ENCODE peak calls at places on chromosomes 7 and 10, in eight cellular contexts. One of them, this sample, is unnamed.

GRCh38 chr10:75403144-75404022 is 1.8 kb upstream of the ZNF503 start:
- DNase-seq in NCI-H1105: peak
- DNase-seq in IMR-90: no peak
- DNase-seq in Karpas-422: no peak
- DNase-seq in left lung: peak
- DNase-seq in CD4-positive, alpha-beta T cell: no peak
- DNase-seq in mesothelial cell of epicardium: peak
- DNase-seq in amniotic epithelial cell: no peak
- DNase-seq in this sample: peak

GRCh38 chr7:134254311-134254710 is 62.4 kb downstream of the SLC35B4 start:
- DNase-seq in NCI-H1105: no peak
- DNase-seq in amniotic epithelial cell: peak
- DNase-seq in left lung: no peak
- DNase-seq in CD4-positive, alpha-beta T cell: no peak
- DNase-seq in IMR-90: peak
- DNase-seq in mesothelial cell of epicardium: no peak
- DNase-seq in Karpas-422: no peak
- DNase-seq in this sample: no peak

GRCh38 chr10:103618575-103619423 is 125.3 kb downstream of the NEURL1 start:
- DNase-seq in NCI-H1105: no peak
- DNase-seq in Karpas-422: peak
- DNase-seq in CD4-positive, alpha-beta T cell: no peak
- DNase-seq in amniotic epithelial cell: peak
- DNase-seq in left lung: peak
- DNase-seq in IMR-90: no peak
- DNase-seq in mesothelial cell of epicardium: no peak
- DNase-seq in this sample: peak

GRCh38 chr7:132740176-132740575 is 163.9 kb upstream of the PLXNA4 start:
- DNase-seq in amniotic epithelial cell: no peak
- DNase-seq in CD4-positive, alpha-beta T cell: no peak
- DNase-seq in Karpas-422: no peak
- DNase-seq in left lung: no peak
- DNase-seq in IMR-90: no peak
- DNase-seq in NCI-H1105: no peak
- DNase-seq in mesothelial cell of epicardium: no peak
- DNase-seq in this sample: no peak

GRCh38 chr10:122845783-122846332 is at the start of gene CUZD1:
- DNase-seq in CD4-positive, alpha-beta T cell: no peak
- DNase-seq in mesothelial cell of epicardium: no peak
- DNase-seq in amniotic epithelial cell: no peak
- DNase-seq in IMR-90: no peak
- DNase-seq in NCI-H1105: no peak
- DNase-seq in left lung: no peak
- DNase-seq in Karpas-422: no peak
- DNase-seq in this sample: no peak

GRCh38 chr7:36604801-36605200 is 119.5 kb downstream of the AOAH start:
- DNase-seq in mesothelial cell of epicardium: no peak
- DNase-seq in NCI-H1105: no peak
- DNase-seq in amniotic epithelial cell: peak
- DNase-seq in CD4-positive, alpha-beta T cell: no peak
- DNase-seq in left lung: no peak
- DNase-seq in Karpas-422: no peak
- DNase-seq in IMR-90: no peak
- DNase-seq in this sample: no peak

GRCh38 chr7:123783820-123784219 is 35.0 kb upstream of the WASL start:
- DNase-seq in mesothelial cell of epicardium: no peak
- DNase-seq in Karpas-422: no peak
- DNase-seq in amniotic epithelial cell: no peak
- DNase-seq in IMR-90: no peak
- DNase-seq in left lung: no peak
- DNase-seq in NCI-H1105: no peak
- DNase-seq in CD4-positive, alpha-beta T cell: no peak
- DNase-seq in this sample: no peak

GRCh38 chr10:15703167-15703880 is 16.4 kb downstream of the ITGA8 start:
- DNase-seq in CD4-positive, alpha-beta T cell: no peak
- DNase-seq in left lung: no peak
- DNase-seq in Karpas-422: no peak
- DNase-seq in mesothelial cell of epicardium: no peak
- DNase-seq in NCI-H1105: no peak
- DNase-seq in amniotic epithelial cell: peak
- DNase-seq in IMR-90: no peak
- DNase-seq in this sample: no peak

GRCh38 chr7:25664593-25664992 is 436.3 kb upstream of the NPVF start:
- DNase-seq in NCI-H1105: no peak
- DNase-seq in IMR-90: no peak
- DNase-seq in amniotic epithelial cell: no peak
- DNase-seq in Karpas-422: no peak
- DNase-seq in mesothelial cell of epicardium: no peak
- DNase-seq in left lung: no peak
- DNase-seq in CD4-positive, alpha-beta T cell: no peak
- DNase-seq in this sample: no peak

GRCh38 chr10:68330852-68331454 is 911 bp upstream of the HNRNPH3 start:
- DNase-seq in IMR-90: peak
- DNase-seq in CD4-positive, alpha-beta T cell: peak
- DNase-seq in NCI-H1105: no peak
- DNase-seq in mesothelial cell of epicardium: no peak
- DNase-seq in left lung: peak
- DNase-seq in Karpas-422: peak
- DNase-seq in amniotic epithelial cell: peak
- DNase-seq in this sample: peak

GRCh38 chr7:45812946-45813345 is 59.9 kb downstream of the CCDC201 start:
- DNase-seq in mesothelial cell of epicardium: no peak
- DNase-seq in CD4-positive, alpha-beta T cell: no peak
- DNase-seq in amniotic epithelial cell: no peak
- DNase-seq in Karpas-422: no peak
- DNase-seq in left lung: no peak
- DNase-seq in NCI-H1105: no peak
- DNase-seq in IMR-90: no peak
- DNase-seq in this sample: no peak

GRCh38 chr7:50405246-50405645 is 44.9 kb downstream of the FIGNL1 start:
- DNase-seq in IMR-90: no peak
- DNase-seq in left lung: no peak
- DNase-seq in CD4-positive, alpha-beta T cell: no peak
- DNase-seq in NCI-H1105: no peak
- DNase-seq in Karpas-422: no peak
- DNase-seq in mesothelial cell of epicardium: no peak
- DNase-seq in amniotic epithelial cell: no peak
- DNase-seq in this sample: no peak

GRCh38 chr7:135334830-135335543 is 101.3 kb downstream of the STRA8 start:
- DNase-seq in Karpas-422: no peak
- DNase-seq in left lung: no peak
- DNase-seq in mesothelial cell of epicardium: no peak
- DNase-seq in NCI-H1105: peak
- DNase-seq in CD4-positive, alpha-beta T cell: no peak
- DNase-seq in IMR-90: no peak
- DNase-seq in amniotic epithelial cell: no peak
- DNase-seq in this sample: no peak

GRCh38 chr7:16762177-16762576 is 8.6 kb downstream of the TSPAN13 start:
- DNase-seq in Karpas-422: no peak
- DNase-seq in amniotic epithelial cell: no peak
- DNase-seq in left lung: no peak
- DNase-seq in CD4-positive, alpha-beta T cell: no peak
- DNase-seq in IMR-90: no peak
- DNase-seq in NCI-H1105: no peak
- DNase-seq in mesothelial cell of epicardium: no peak
- DNase-seq in this sample: no peak

GRCh38 chr7:121480058-121480457 is 84.0 kb upstream of the FAM3C start:
- DNase-seq in amniotic epithelial cell: no peak
- DNase-seq in IMR-90: no peak
- DNase-seq in left lung: no peak
- DNase-seq in mesothelial cell of epicardium: no peak
- DNase-seq in Karpas-422: no peak
- DNase-seq in NCI-H1105: no peak
- DNase-seq in CD4-positive, alpha-beta T cell: no peak
- DNase-seq in this sample: no peak

GRCh38 chr10:132392184-132392800 is 4.7 kb upstream of the PWWP2B start:
- DNase-seq in Karpas-422: no peak
- DNase-seq in IMR-90: no peak
- DNase-seq in CD4-positive, alpha-beta T cell: no peak
- DNase-seq in amniotic epithelial cell: no peak
- DNase-seq in left lung: no peak
- DNase-seq in NCI-H1105: no peak
- DNase-seq in mesothelial cell of epicardium: no peak
- DNase-seq in this sample: no peak

GRCh38 chr7:154744226-154744860 is 258.6 kb downstream of the PAXIP1 start:
- DNase-seq in mesothelial cell of epicardium: peak
- DNase-seq in left lung: no peak
- DNase-seq in Karpas-422: peak
- DNase-seq in amniotic epithelial cell: no peak
- DNase-seq in NCI-H1105: peak
- DNase-seq in IMR-90: no peak
- DNase-seq in CD4-positive, alpha-beta T cell: no peak
- DNase-seq in this sample: no peak

GRCh38 chr7:17618652-17618974 is 320.2 kb downstream of the AHR start:
- DNase-seq in Karpas-422: no peak
- DNase-seq in left lung: no peak
- DNase-seq in mesothelial cell of epicardium: no peak
- DNase-seq in CD4-positive, alpha-beta T cell: no peak
- DNase-seq in amniotic epithelial cell: no peak
- DNase-seq in IMR-90: no peak
- DNase-seq in NCI-H1105: no peak
- DNase-seq in this sample: no peak

GRCh38 chr10:80108576-80109239 is 23.8 kb upstream of the PLAC9 start:
- DNase-seq in NCI-H1105: no peak
- DNase-seq in left lung: no peak
- DNase-seq in Karpas-422: no peak
- DNase-seq in IMR-90: no peak
- DNase-seq in amniotic epithelial cell: no peak
- DNase-seq in CD4-positive, alpha-beta T cell: no peak
- DNase-seq in mesothelial cell of epicardium: no peak
- DNase-seq in this sample: no peak

GRCh38 chr7:23357190-23358093 is 58.3 kb downstream of the MALSU1 start:
- DNase-seq in mesothelial cell of epicardium: no peak
- DNase-seq in IMR-90: peak
- DNase-seq in left lung: no peak
- DNase-seq in CD4-positive, alpha-beta T cell: no peak
- DNase-seq in Karpas-422: peak
- DNase-seq in NCI-H1105: peak
- DNase-seq in amniotic epithelial cell: peak
- DNase-seq in this sample: no peak

GRCh38 chr7:70336536-70336935 is 738.3 kb downstream of the AUTS2 start:
- DNase-seq in NCI-H1105: no peak
- DNase-seq in CD4-positive, alpha-beta T cell: no peak
- DNase-seq in amniotic epithelial cell: no peak
- DNase-seq in left lung: no peak
- DNase-seq in mesothelial cell of epicardium: no peak
- DNase-seq in IMR-90: no peak
- DNase-seq in Karpas-422: no peak
- DNase-seq in this sample: no peak

GRCh38 chr7:140631602-140632001 is 9.0 kb downstream of the DENND2A start:
- DNase-seq in mesothelial cell of epicardium: no peak
- DNase-seq in NCI-H1105: no peak
- DNase-seq in amniotic epithelial cell: no peak
- DNase-seq in left lung: no peak
- DNase-seq in IMR-90: no peak
- DNase-seq in CD4-positive, alpha-beta T cell: no peak
- DNase-seq in Karpas-422: no peak
- DNase-seq in this sample: no peak

GRCh38 chr7:17622443-17622842 is 317.9 kb downstream of the SNX13 start:
- DNase-seq in left lung: no peak
- DNase-seq in mesothelial cell of epicardium: no peak
- DNase-seq in amniotic epithelial cell: no peak
- DNase-seq in NCI-H1105: no peak
- DNase-seq in CD4-positive, alpha-beta T cell: no peak
- DNase-seq in Karpas-422: no peak
- DNase-seq in IMR-90: no peak
- DNase-seq in this sample: no peak

GRCh38 chr7:142539901-142540300 is 209.4 kb upstream of the PRSS1 start:
- DNase-seq in IMR-90: peak
- DNase-seq in mesothelial cell of epicardium: no peak
- DNase-seq in NCI-H1105: no peak
- DNase-seq in amniotic epithelial cell: peak
- DNase-seq in left lung: no peak
- DNase-seq in Karpas-422: no peak
- DNase-seq in CD4-positive, alpha-beta T cell: no peak
- DNase-seq in this sample: no peak

GRCh38 chr10:125133706-125134482 is 26.5 kb downstream of the CTBP2 start:
- DNase-seq in mesothelial cell of epicardium: no peak
- DNase-seq in Karpas-422: no peak
- DNase-seq in amniotic epithelial cell: no peak
- DNase-seq in left lung: no peak
- DNase-seq in CD4-positive, alpha-beta T cell: no peak
- DNase-seq in NCI-H1105: no peak
- DNase-seq in IMR-90: no peak
- DNase-seq in this sample: no peak

GRCh38 chr7:120833551-120833950 is 24.4 kb downstream of the TSPAN12 start:
- DNase-seq in NCI-H1105: peak
- DNase-seq in mesothelial cell of epicardium: no peak
- DNase-seq in left lung: no peak
- DNase-seq in IMR-90: no peak
- DNase-seq in Karpas-422: no peak
- DNase-seq in amniotic epithelial cell: no peak
- DNase-seq in CD4-positive, alpha-beta T cell: no peak
- DNase-seq in this sample: no peak

GRCh38 chr7:11831383-11831726 is 643 bp downstream of the THSD7A start:
- DNase-seq in CD4-positive, alpha-beta T cell: no peak
- DNase-seq in mesothelial cell of epicardium: no peak
- DNase-seq in left lung: no peak
- DNase-seq in NCI-H1105: peak
- DNase-seq in amniotic epithelial cell: peak
- DNase-seq in Karpas-422: no peak
- DNase-seq in IMR-90: no peak
- DNase-seq in this sample: no peak

GRCh38 chr10:77195101-77195500 is 442.5 kb downstream of the KCNMA1 start:
- DNase-seq in amniotic epithelial cell: peak
- DNase-seq in Karpas-422: no peak
- DNase-seq in IMR-90: peak
- DNase-seq in NCI-H1105: no peak
- DNase-seq in left lung: no peak
- DNase-seq in mesothelial cell of epicardium: no peak
- DNase-seq in CD4-positive, alpha-beta T cell: no peak
- DNase-seq in this sample: no peak

This sample was measured in left cardiac atrium.